ENCODE peak calls at places on chromosome 1, in eight cellular contexts. F is CD4-positive, alpha-beta memory T cell; H is HAP-1; M is EL; K is activated CD4-positive, alpha-beta T cell treated with anti-CD3 and anti-CD28 coated beads for 4 hours; J is myocyte; I is GM12892; S is Right ventricle myocardium superior. U is an unnamed sample.

GRCh38 chr1:44616991-44617702 is 57.1 kb downstream of the TMEM53 start:
- DNase-seq in M (peak; percentile 88), J (peak; percentile 59), I (no peak), K (no peak), H (no peak), S (no peak), F (no peak), U (no peak)

GRCh38 chr1:160171978-160172377 is 18.4 kb upstream of the CASQ1 start:
- DNase-seq in H (no peak), J (no peak), S (no peak), K (no peak), M (no peak), I (no peak), F (no peak), U (no peak)

GRCh38 chr1:226429051-226429461 is 21.2 kb upstream of the PARP1 start:
- DNase-seq in J (no peak), F (no peak), M (peak; percentile 34), S (no peak), I (no peak), H (no peak), K (no peak), U (no peak)

GRCh38 chr1:114025609-114026401 is 46.5 kb downstream of the OLFML3 start:
- DNase-seq in J (peak; percentile 94), I (no peak), K (no peak), H (no peak), M (no peak), F (no peak), S (no peak), U (no peak)

GRCh38 chr1:19512545-19512944 is 27.2 kb upstream of the CAPZB start:
- DNase-seq in I (no peak), J (no peak), S (no peak), K (no peak), F (no peak), M (peak; percentile 57), H (no peak), U (no peak)

GRCh38 chr1:172938676-172939075 is 112.1 kb downstream of the TNFSF18 start:
- DNase-seq in S (no peak), J (no peak), M (no peak), F (no peak), I (no peak), K (no peak), H (no peak), U (no peak)

GRCh38 chr1:90114521-90115141 is 119.7 kb downstream of the ZNF326 start:
- DNase-seq in H (no peak), K (no peak), M (peak; percentile 44), S (no peak), F (no peak), I (no peak), J (peak; percentile 69), U (no peak)

GRCh38 chr1:91876040-91876470 is 9.9 kb downstream of the TGFBR3 start:
- DNase-seq in H (no peak), M (no peak), S (no peak), F (no peak), I (peak; percentile 48), K (peak; percentile 40), J (no peak), U (no peak)

GRCh38 chr1:92446990-92447681 is 39.6 kb downstream of the GFI1 start:
- DNase-seq in K (no peak), J (no peak), F (no peak), I (no peak), S (no peak), M (peak; percentile 21), H (no peak), U (no peak)

GRCh38 chr1:16115468-16116363 is 40.2 kb downstream of the EPHA2 start:
- DNase-seq in S (no peak), I (no peak), K (no peak), F (no peak), M (no peak), J (no peak), H (peak; percentile 38), U (no peak)

GRCh38 chr1:36650200-36651065 is 167.7 kb upstream of the CSF3R start:
- DNase-seq in I (no peak), J (peak; percentile 47), S (peak; percentile 64), F (peak; percentile 36), M (peak; percentile 44), H (peak; percentile 84), K (peak; percentile 65), U (peak; percentile 86)

GRCh38 chr1:219329606-219330005 is 155.9 kb downstream of the LYPLAL1 start:
- DNase-seq in M (peak; percentile 76), F (no peak), H (no peak), J (no peak), K (no peak), I (no peak), S (no peak), U (no peak)

GRCh38 chr1:6651889-6652288 is 27.2 kb downstream of the THAP3 start:
- DNase-seq in H (no peak), K (no peak), F (no peak), J (no peak), S (no peak), I (no peak), M (no peak), U (no peak)

GRCh38 chr1:27873671-27874384 is 1.5 kb downstream of the THEMIS2 start:
- DNase-seq in F (no peak), J (no peak), S (peak; percentile 62), H (no peak), M (no peak), I (no peak), K (no peak), U (no peak)

GRCh38 chr1:193697105-193697762 is 510.8 kb upstream of the B3GALT2 start:
- DNase-seq in J (no peak), H (no peak), I (no peak), M (no peak), F (no peak), K (no peak), S (no peak), U (no peak)

GRCh38 chr1:77175230-77175844 is 43.9 kb downstream of the PIGK start:
- DNase-seq in I (no peak), J (peak; percentile 19), M (peak; percentile 8), K (no peak), S (no peak), F (no peak), H (peak; percentile 47), U (no peak)

GRCh38 chr1:153677718-153678518 is 570 bp upstream of the NPR1 start:
- DNase-seq in F (peak; percentile 41), J (peak; percentile 49), K (peak; percentile 50), S (peak; percentile 67), M (peak; percentile 45), I (peak; percentile 53), H (peak; percentile 69), U (peak; percentile 73)

GRCh38 chr1:203199481-203200058 is 13.1 kb upstream of the CHI3L1 start:
- DNase-seq in K (no peak), M (no peak), F (no peak), J (peak; percentile 78), I (no peak), H (no peak), S (no peak), U (no peak)

GRCh38 chr1:178408869-178409268 is 87.9 kb downstream of the CLEC20A start:
- DNase-seq in J (no peak), M (peak; percentile 2), H (no peak), I (no peak), S (no peak), F (no peak), K (no peak), U (no peak)

GRCh38 chr1:155117610-155118009 is 10.1 kb upstream of the EFNA1 start:
- DNase-seq in M (no peak), S (no peak), F (no peak), I (no peak), J (peak; percentile 53), H (no peak), K (no peak), U (no peak)

GRCh38 chr1:115927971-115928370 is 48.3 kb upstream of the SLC22A15 start:
- DNase-seq in K (no peak), F (no peak), S (no peak), M (no peak), I (no peak), J (peak; percentile 35), H (no peak), U (no peak)